ENCODE peak calls at places on chromosomes 6 and 20, in six cellular contexts. L is HepG2, R is H1, N is HCT116, E is SK-N-SH, Y is K562. M is an unnamed sample.

GRCh38 chr20:4102381-4102780 is 87.0 kb upstream of the RNF24 start:
- DNase-seq in L (no peak), R (peak; percentile 31), N (no peak), E (no peak), Y (no peak), M (no peak)

GRCh38 chr6:90411292-90411781 is 114.7 kb upstream of the BACH2 start:
- DNase-seq in L (no peak), R (no peak), N (peak; percentile 71), E (no peak), Y (no peak), M (no peak)

GRCh38 chr6:339480-339879 is 47.2 kb downstream of the DUSP22 start:
- DNase-seq in L (no peak), R (no peak), N (no peak), E (no peak), Y (no peak), M (no peak)

GRCh38 chr6:137926207-137926731 is 59.2 kb downstream of the TNFAIP3 start:
- DNase-seq in L (no peak), R (no peak), N (peak; percentile 38), E (no peak), Y (peak; percentile 33), M (peak; percentile 22)

GRCh38 chr20:663315-664090 is 10.5 kb upstream of the SRXN1 start:
- DNase-seq in L (no peak), R (peak; percentile 74), N (no peak), E (no peak), Y (no peak), M (no peak)

GRCh38 chr6:23394699-23395098 is 731.3 kb upstream of the NRSN1 start:
- DNase-seq in L (no peak), R (no peak), N (no peak), E (no peak), Y (no peak), M (no peak)

GRCh38 chr6:21479140-21479539 is 114.4 kb upstream of the SOX4 start:
- DNase-seq in L (no peak), R (no peak), N (no peak), E (peak; percentile 39), Y (no peak), M (no peak)

GRCh38 chr20:57661201-57662027 is 41.2 kb upstream of the ZBP1 start:
- DNase-seq in L (no peak), R (peak; percentile 42), N (no peak), E (peak; percentile 25), Y (no peak), M (no peak)

GRCh38 chr6:104908031-104908430 is 48.3 kb upstream of the HACE1 start:
- DNase-seq in L (no peak), R (no peak), N (no peak), E (no peak), Y (no peak), M (no peak)

GRCh38 chr20:43188861-43189613 is 669 bp downstream of the PTPRT start:
- DNase-seq in L (no peak), R (peak; percentile 63), N (no peak), E (peak; percentile 53), Y (no peak), M (no peak)

GRCh38 chr6:168215121-168215808 is 104.3 kb downstream of the DACT2 start:
- DNase-seq in L (no peak), R (no peak), N (no peak), E (no peak), Y (no peak), M (no peak)

GRCh38 chr6:44278774-44279697 is 8.8 kb downstream of the TMEM151B start:
- DNase-seq in L (no peak), R (no peak), N (no peak), E (no peak), Y (no peak), M (no peak)

GRCh38 chr6:52641826-52642225 is 29.1 kb upstream of the TMEM14A start:
- DNase-seq in L (no peak), R (no peak), N (no peak), E (no peak), Y (no peak), M (no peak)

GRCh38 chr20:49575551-49576060 is 7.7 kb upstream of the PTGIS start:
- DNase-seq in L (no peak), R (no peak), N (no peak), E (no peak), Y (no peak), M (peak; percentile 51)

GRCh38 chr20:924639-925038 is 8.5 kb upstream of the ANGPT4 start:
- DNase-seq in L (peak; percentile 62), R (no peak), N (no peak), E (no peak), Y (no peak), M (no peak)

GRCh38 chr6:125310994-125311649 is 9.4 kb upstream of the HDDC2 start:
- DNase-seq in L (peak; percentile 68), R (no peak), N (peak; percentile 55), E (peak; percentile 49), Y (peak; percentile 45), M (peak; percentile 25)

GRCh38 chr6:74574794-74575193 is 631.1 kb downstream of the COL12A1 start:
- DNase-seq in L (peak; percentile 49), R (no peak), N (peak; percentile 24), E (peak; percentile 13), Y (peak; percentile 9), M (peak; percentile 1)

GRCh38 chr6:436308-437041 is 44.9 kb downstream of the IRF4 start:
- DNase-seq in L (no peak), R (no peak), N (peak; percentile 40), E (peak; percentile 7), Y (no peak), M (no peak)

GRCh38 chr6:37077459-37078296 is 72.2 kb downstream of the FGD2 start:
- DNase-seq in L (no peak), R (peak; percentile 72), N (no peak), E (peak; percentile 94), Y (no peak), M (no peak)

DNA sequence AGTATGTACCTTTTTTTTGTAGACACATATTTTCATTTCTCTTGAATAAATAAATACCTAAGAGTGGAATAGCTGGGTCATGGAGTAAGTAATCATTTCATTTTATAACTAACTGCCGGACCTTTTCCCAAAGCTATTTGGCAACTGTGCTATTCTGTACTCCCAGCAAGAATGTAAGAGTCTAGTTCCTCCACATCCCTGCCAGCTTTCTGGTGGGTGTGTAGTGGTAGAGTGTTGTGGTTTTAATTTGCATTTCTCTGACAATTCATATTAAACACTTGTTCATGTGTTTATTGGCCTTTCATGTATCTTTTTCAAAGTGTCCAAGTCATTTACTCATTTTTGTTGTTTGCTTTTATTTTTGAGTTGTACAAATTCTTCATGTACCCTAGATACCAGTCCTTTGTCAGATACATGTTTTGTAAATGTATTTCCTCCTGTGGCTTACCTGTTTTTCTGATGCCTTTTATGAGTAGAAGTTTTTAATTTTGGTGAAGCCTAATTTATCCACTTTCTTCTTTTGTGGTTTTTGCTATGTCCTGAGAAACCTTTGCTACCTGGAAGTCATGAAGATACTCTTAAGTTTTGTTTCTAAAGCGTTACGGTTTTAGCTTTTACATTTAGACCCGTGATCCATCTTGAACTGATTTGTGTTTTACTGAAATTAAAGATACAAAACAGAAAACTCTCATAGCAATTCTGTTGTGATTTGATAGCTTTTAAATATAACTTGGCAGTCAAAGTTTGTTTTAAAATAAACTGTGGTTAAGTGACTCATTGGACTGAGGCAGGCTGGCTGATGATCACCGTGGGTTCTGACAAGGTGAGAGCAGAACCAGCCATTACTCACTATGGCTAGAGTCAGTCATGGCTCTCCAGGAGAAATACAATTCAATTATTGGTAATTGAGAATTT is 7.9 kb downstream of the MYLIP start:
- DNase-seq in L (no peak), R (no peak), N (peak; percentile 21), E (no peak), Y (no peak), M (no peak)
- H3K9ac ChIP-seq in L (no peak overlapping the region), R (no peak overlapping the region), N (no peak overlapping the region), E (no peak overlapping the region), Y (no peak overlapping the region), M (no peak overlapping the region)

GRCh38 chr6:161210857-161211256 is 63.0 kb downstream of the AGPAT4 start:
- DNase-seq in L (no peak), R (no peak), N (no peak), E (no peak), Y (no peak), M (no peak)

GRCh38 chr6:161199845-161200244 is 74.0 kb downstream of the AGPAT4 start:
- DNase-seq in L (no peak), R (no peak), N (no peak), E (no peak), Y (no peak), M (no peak)

GRCh38 chr6:161200610-161201201 is 73.2 kb downstream of the AGPAT4 start:
- DNase-seq in L (no peak), R (no peak), N (no peak), E (peak; percentile 35), Y (peak; percentile 71), M (no peak)

DNA sequence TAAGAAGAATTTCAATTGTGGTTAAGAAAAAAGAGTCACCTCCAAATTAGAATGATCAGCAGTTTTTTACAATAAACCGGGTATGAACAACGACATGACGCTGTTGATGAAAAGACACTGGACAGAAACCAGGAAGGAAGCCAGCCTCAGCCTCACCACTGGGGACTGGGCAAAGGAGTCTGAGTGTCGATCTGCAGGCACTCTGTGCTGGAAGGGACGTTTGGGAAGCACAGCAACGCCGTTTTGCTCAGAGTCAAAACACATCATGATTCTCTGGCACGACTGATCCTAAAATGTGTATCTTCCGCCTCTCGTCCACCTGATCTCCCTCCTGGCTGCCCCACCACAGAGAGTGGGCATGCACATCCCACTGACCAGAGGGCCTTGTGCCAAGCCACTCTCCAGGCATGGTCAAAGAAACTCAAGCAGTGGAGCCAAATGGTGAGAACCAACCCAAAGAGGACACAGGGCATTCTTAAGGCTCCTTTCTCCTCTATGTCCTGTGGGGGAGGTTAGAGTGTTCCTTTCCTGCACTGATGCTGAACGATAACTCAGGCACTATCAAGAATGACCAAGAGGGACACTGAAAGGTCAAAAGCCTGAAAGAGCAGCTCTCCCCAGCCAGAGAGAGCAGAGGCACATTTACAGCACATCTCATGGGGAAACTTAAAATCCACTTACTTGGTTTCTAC is 68.8 kb downstream of the AGPAT4 start:
- DNase-seq in L (no peak), R (no peak), N (no peak), E (no peak), Y (peak; percentile 79), M (no peak)
- H3K4me3 ChIP-seq in L (no peak overlapping the region), R (no peak overlapping the region), N (no peak overlapping the region), E (no peak overlapping the region), Y (peak overlapping the region; percentile 14), M (no peak overlapping the region)

GRCh38 chr20:45798935-45799642 is 7.3 kb downstream of the DNTTIP1 start:
- DNase-seq in L (peak; percentile 61), R (peak; percentile 81), N (no peak), E (peak; percentile 71), Y (peak; percentile 45), M (peak; percentile 51)
- TF ChIP-seq YY1 in L (no peak), R (no peak), N (no peak), E (no peak), Y (no peak), M (no peak)

GRCh38 chr20:39660251-39660650 is 698.1 kb downstream of the DHX35 start:
- DNase-seq in L (no peak), R (no peak), N (no peak), E (no peak), Y (no peak), M (no peak)

GRCh38 chr20:39659010-39659409 is 696.9 kb downstream of the DHX35 start:
- DNase-seq in L (no peak), R (no peak), N (no peak), E (no peak), Y (no peak), M (no peak)

GRCh38 chr20:39660965-39661364 is 698.8 kb downstream of the DHX35 start:
- DNase-seq in L (no peak), R (no peak), N (no peak), E (no peak), Y (no peak), M (no peak)

DNA sequence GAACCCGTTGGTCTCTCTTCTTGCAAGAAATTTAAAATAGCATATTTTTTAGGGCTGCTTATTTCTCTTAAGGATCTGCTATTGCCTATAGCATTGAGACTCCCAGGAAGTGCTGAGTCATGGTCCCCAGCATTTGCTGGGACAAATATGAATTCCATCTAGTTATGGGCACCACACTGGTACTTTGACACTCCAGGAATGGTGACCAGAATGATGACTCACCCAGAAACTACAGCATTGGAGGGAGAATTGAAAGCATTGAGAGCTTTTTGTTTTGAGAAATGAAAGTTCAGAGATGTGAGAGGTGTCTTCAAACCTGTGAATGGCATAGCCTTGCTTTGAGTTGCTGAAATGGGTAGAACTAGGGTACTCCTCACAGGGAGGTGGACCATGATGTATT is 699.7 kb downstream of the DHX35 start:
- DNase-seq in L (no peak), R (no peak), N (no peak), E (no peak), Y (no peak), M (no peak)
- H3K9ac ChIP-seq in L (no peak overlapping the region), R (no peak overlapping the region), N (no peak overlapping the region), E (no peak overlapping the region), Y (no peak overlapping the region), M (no peak overlapping the region)